ENCODE peak calls at places on chromosomes 4 and X, in six cellular contexts. One of them, this sample, is unnamed. For H3K27me3, the result is how much of the 10 kb centered on the place peaks cover.

GRCh38 chr4:5524451-5524850 is 183.9 kb downstream of the EVC2 start:
- DNase-seq in psoas muscle: no peak
- DNase-seq in Peyer's patch: no peak
- DNase-seq in GM12878: no peak
- DNase-seq in cardiac muscle cell: peak
- DNase-seq in IMR-90: no peak
- DNase-seq in this sample: no peak

GRCh38 chrX:150587585-150588503 is 19.4 kb downstream of the MTM1 start:
- DNase-seq in cardiac muscle cell: peak
- DNase-seq in Peyer's patch: peak
- DNase-seq in psoas muscle: no peak
- DNase-seq in GM12878: no peak
- DNase-seq in IMR-90: no peak
- DNase-seq in this sample: peak

GRCh38 chrX:52217494-52218160 is 32.9 kb downstream of the MAGED4 start:
- DNase-seq in Peyer's patch: no peak
- DNase-seq in psoas muscle: no peak
- DNase-seq in cardiac muscle cell: no peak
- DNase-seq in IMR-90: no peak
- DNase-seq in GM12878: no peak
- DNase-seq in this sample: no peak

GRCh38 chr4:137065306-137065705 is 467.0 kb downstream of the PCDH18 start:
- DNase-seq in cardiac muscle cell: peak
- DNase-seq in Peyer's patch: no peak
- DNase-seq in psoas muscle: no peak
- DNase-seq in IMR-90: peak
- DNase-seq in GM12878: no peak
- DNase-seq in this sample: no peak

GRCh38 chrX:118355225-118355920 is 9.5 kb downstream of the WDR44 start:
- DNase-seq in GM12878: no peak
- DNase-seq in Peyer's patch: no peak
- DNase-seq in cardiac muscle cell: no peak
- DNase-seq in IMR-90: no peak
- DNase-seq in psoas muscle: no peak
- DNase-seq in this sample: no peak

GRCh38 chrX:24515447-24515846 is 50.4 kb downstream of the PDK3 start:
- DNase-seq in Peyer's patch: no peak
- DNase-seq in cardiac muscle cell: peak
- DNase-seq in psoas muscle: no peak
- DNase-seq in GM12878: no peak
- DNase-seq in IMR-90: peak
- DNase-seq in this sample: no peak

GRCh38 chr4:73828945-73829344 is 7.5 kb upstream of the CXCL6 start:
- DNase-seq in cardiac muscle cell: peak
- DNase-seq in Peyer's patch: no peak
- DNase-seq in GM12878: no peak
- DNase-seq in psoas muscle: no peak
- DNase-seq in IMR-90: peak
- DNase-seq in this sample: no peak

GRCh38 chr4:44806076-44806475 is 79.7 kb upstream of the GNPDA2 start:
- DNase-seq in cardiac muscle cell: no peak
- DNase-seq in IMR-90: no peak
- DNase-seq in GM12878: no peak
- DNase-seq in psoas muscle: no peak
- DNase-seq in Peyer's patch: no peak
- DNase-seq in this sample: no peak

GRCh38 chrX:13851996-13852695 is 35.3 kb upstream of the GPM6B start:
- DNase-seq in IMR-90: no peak
- DNase-seq in psoas muscle: no peak
- DNase-seq in cardiac muscle cell: no peak
- DNase-seq in GM12878: no peak
- DNase-seq in Peyer's patch: no peak
- DNase-seq in this sample: no peak

GRCh38 chrX:103663921-103664320 is 22.6 kb downstream of the MORF4L2 start:
- DNase-seq in GM12878: no peak
- DNase-seq in cardiac muscle cell: no peak
- DNase-seq in psoas muscle: no peak
- DNase-seq in IMR-90: no peak
- DNase-seq in Peyer's patch: no peak
- DNase-seq in this sample: no peak

GRCh38 chr4:111228396-111228795 is 605.5 kb upstream of the PITX2 start:
- DNase-seq in GM12878: no peak
- DNase-seq in psoas muscle: no peak
- DNase-seq in cardiac muscle cell: no peak
- DNase-seq in Peyer's patch: no peak
- DNase-seq in IMR-90: peak
- DNase-seq in this sample: no peak

GRCh38 chrX:1231850-1232505 is 19.5 kb upstream of the CRLF2 start:
- DNase-seq in IMR-90: no peak
- DNase-seq in psoas muscle: no peak
- DNase-seq in cardiac muscle cell: no peak
- DNase-seq in Peyer's patch: no peak
- DNase-seq in GM12878: no peak
- DNase-seq in this sample: no peak

GRCh38 chr4:2634014-2634413 is 97.6 kb downstream of the FAM193A start:
- DNase-seq in psoas muscle: no peak
- DNase-seq in cardiac muscle cell: no peak
- DNase-seq in GM12878: no peak
- DNase-seq in Peyer's patch: no peak
- DNase-seq in IMR-90: no peak
- DNase-seq in this sample: no peak

GRCh38 chr4:113591982-113592381 is 169.6 kb downstream of the CAMK2D start:
- DNase-seq in Peyer's patch: no peak
- DNase-seq in GM12878: no peak
- DNase-seq in psoas muscle: no peak
- DNase-seq in cardiac muscle cell: peak
- DNase-seq in IMR-90: peak
- DNase-seq in this sample: no peak

GRCh38 chr4:139243448-139244365 is 36.3 kb downstream of the MGARP start:
- DNase-seq in IMR-90: peak
- DNase-seq in GM12878: no peak
- DNase-seq in cardiac muscle cell: peak
- DNase-seq in psoas muscle: no peak
- DNase-seq in Peyer's patch: no peak
- DNase-seq in this sample: no peak

GRCh38 chr4:140092094-140092820 is 61.7 kb downstream of the MAML3 start:
- DNase-seq in psoas muscle: no peak
- DNase-seq in GM12878: no peak
- DNase-seq in IMR-90: no peak
- DNase-seq in Peyer's patch: peak
- DNase-seq in cardiac muscle cell: no peak
- DNase-seq in this sample: no peak

GRCh38 chr4:22356996-22357596 is 158.8 kb downstream of the ADGRA3 start:
- DNase-seq in GM12878: no peak
- DNase-seq in psoas muscle: no peak
- DNase-seq in IMR-90: peak
- DNase-seq in Peyer's patch: no peak
- DNase-seq in cardiac muscle cell: peak
- DNase-seq in this sample: no peak

GRCh38 chrX:18075603-18076002 is 145.1 kb downstream of the BEND2 start:
- DNase-seq in psoas muscle: no peak
- DNase-seq in cardiac muscle cell: no peak
- DNase-seq in Peyer's patch: no peak
- DNase-seq in IMR-90: no peak
- DNase-seq in GM12878: no peak
- DNase-seq in this sample: no peak

GRCh38 chrX:20205927-20206708 is 60.6 kb downstream of the RPS6KA3 start:
- DNase-seq in IMR-90: no peak
- DNase-seq in Peyer's patch: no peak
- DNase-seq in psoas muscle: peak
- DNase-seq in GM12878: no peak
- DNase-seq in cardiac muscle cell: no peak
- DNase-seq in this sample: no peak

GRCh38 chr4:41192136-41192535 is 22.2 kb downstream of the APBB2 start:
- DNase-seq in cardiac muscle cell: peak
- DNase-seq in psoas muscle: no peak
- DNase-seq in IMR-90: peak
- DNase-seq in Peyer's patch: no peak
- DNase-seq in GM12878: no peak
- DNase-seq in this sample: no peak

GRCh38 chr4:163382178-163382869 is 38.6 kb downstream of the NPY5R start:
- DNase-seq in Peyer's patch: no peak
- DNase-seq in IMR-90: no peak
- DNase-seq in GM12878: no peak
- DNase-seq in cardiac muscle cell: no peak
- DNase-seq in psoas muscle: no peak
- DNase-seq in this sample: no peak

GRCh38 chr4:85946821-85947220 is 413.0 kb downstream of the MAPK10 start:
- DNase-seq in cardiac muscle cell: no peak
- DNase-seq in Peyer's patch: no peak
- DNase-seq in IMR-90: no peak
- DNase-seq in psoas muscle: no peak
- DNase-seq in GM12878: no peak
- DNase-seq in this sample: no peak

GRCh38 chr4:87118826-87119225 is 101.6 kb downstream of the KLHL8 start:
- DNase-seq in GM12878: no peak
- DNase-seq in Peyer's patch: no peak
- DNase-seq in psoas muscle: no peak
- DNase-seq in IMR-90: peak
- DNase-seq in cardiac muscle cell: peak
- DNase-seq in this sample: no peak

GRCh38 chrX:915427-916234 is 285.0 kb downstream of the SHOX start:
- DNase-seq in GM12878: no peak
- DNase-seq in IMR-90: no peak
- DNase-seq in Peyer's patch: no peak
- DNase-seq in psoas muscle: no peak
- DNase-seq in cardiac muscle cell: no peak
- DNase-seq in this sample: no peak

GRCh38 chr4:123452585-123452984 is 56.0 kb downstream of the SPRY1 start:
- DNase-seq in IMR-90: peak
- DNase-seq in cardiac muscle cell: peak
- DNase-seq in Peyer's patch: peak
- DNase-seq in GM12878: no peak
- DNase-seq in psoas muscle: peak
- DNase-seq in this sample: no peak

DNA sequence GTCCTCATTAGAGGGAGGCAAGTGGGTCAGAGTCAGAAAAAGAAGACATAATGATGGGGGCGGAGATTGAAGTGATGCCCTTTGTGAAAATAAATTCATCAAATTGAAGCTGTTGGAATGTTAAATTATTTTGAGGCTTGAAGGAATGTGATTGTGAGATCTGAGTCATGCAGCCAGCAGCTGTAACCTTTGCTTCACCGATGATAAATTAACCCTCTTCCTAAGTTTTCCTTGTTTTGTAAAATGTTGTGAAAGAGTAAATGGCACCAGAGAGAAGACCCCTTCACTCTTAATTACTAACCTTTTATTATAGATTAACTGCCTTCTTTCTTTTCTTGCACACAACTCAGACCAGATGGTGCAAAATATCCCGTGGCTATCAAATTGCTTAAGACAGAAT is 47.7 kb upstream of the FAM9A start:
- DNase-seq in GM12878: no peak
- DNase-seq in Peyer's patch: no peak
- DNase-seq in psoas muscle: no peak
- DNase-seq in cardiac muscle cell: peak
- DNase-seq in IMR-90: peak
- DNase-seq in this sample: no peak
- H3K27ac ChIP-seq in GM12878: no peak
- H3K27ac ChIP-seq in Peyer's patch: no peak
- H3K27ac ChIP-seq in psoas muscle: no peak
- H3K27ac ChIP-seq in cardiac muscle cell: no peak
- H3K27ac ChIP-seq in IMR-90: peak
- H3K27ac ChIP-seq in this sample: no peak

DNA sequence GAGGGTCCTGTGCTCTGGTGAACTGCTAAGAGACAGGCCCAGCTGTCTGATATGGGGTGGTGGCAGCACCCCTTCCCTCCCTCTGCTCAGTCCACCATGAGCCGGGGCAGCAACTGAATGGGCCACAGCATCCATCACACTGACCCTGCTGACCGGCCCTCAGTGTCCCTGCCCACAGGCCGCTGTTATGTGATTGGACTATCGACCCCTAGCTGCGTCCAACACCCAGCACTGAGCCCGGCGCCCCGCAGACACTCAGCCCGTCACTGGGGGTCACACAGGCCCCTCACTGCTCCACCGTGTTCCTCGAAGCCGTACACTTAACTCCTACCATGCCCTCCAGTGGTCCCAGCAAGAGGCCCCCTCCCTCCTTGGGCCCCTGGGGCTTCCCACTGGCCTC is 88.8 kb upstream of the PSAPL1 start:
- DNase-seq in psoas muscle: no peak
- DNase-seq in cardiac muscle cell: no peak
- DNase-seq in GM12878: no peak
- DNase-seq in Peyer's patch: no peak
- DNase-seq in IMR-90: no peak
- DNase-seq in this sample: no peak
- H3K27me3 ChIP-seq in psoas muscle: under half
- H3K27me3 ChIP-seq in cardiac muscle cell: under half
- H3K27me3 ChIP-seq in GM12878: under half
- H3K27me3 ChIP-seq in Peyer's patch: under half
- H3K27me3 ChIP-seq in IMR-90: half or more
- H3K27me3 ChIP-seq in this sample: under half

GRCh38 chrX:42096262-42096939 is 173.0 kb upstream of the CASK start:
- DNase-seq in cardiac muscle cell: peak
- DNase-seq in GM12878: no peak
- DNase-seq in IMR-90: peak
- DNase-seq in psoas muscle: no peak
- DNase-seq in Peyer's patch: no peak
- DNase-seq in this sample: no peak
- H3K27ac ChIP-seq in cardiac muscle cell: no peak
- H3K27ac ChIP-seq in GM12878: no peak
- H3K27ac ChIP-seq in IMR-90: peak
- H3K27ac ChIP-seq in psoas muscle: no peak
- H3K27ac ChIP-seq in Peyer's patch: no peak
- H3K27ac ChIP-seq in this sample: no peak

GRCh38 chr4:1523506-1523905 is 117.3 kb upstream of the NKX1-1 start:
- DNase-seq in psoas muscle: no peak
- DNase-seq in IMR-90: no peak
- DNase-seq in Peyer's patch: no peak
- DNase-seq in GM12878: no peak
- DNase-seq in cardiac muscle cell: no peak
- DNase-seq in this sample: no peak

GRCh38 chr4:1522606-1523005 is 116.4 kb upstream of the NKX1-1 start:
- DNase-seq in GM12878: no peak
- DNase-seq in cardiac muscle cell: no peak
- DNase-seq in Peyer's patch: no peak
- DNase-seq in psoas muscle: peak
- DNase-seq in IMR-90: no peak
- DNase-seq in this sample: no peak

GRCh38 chr4:1523907-1524636 is 117.8 kb upstream of the NKX1-1 start:
- DNase-seq in GM12878: no peak
- DNase-seq in Peyer's patch: no peak
- DNase-seq in psoas muscle: peak
- DNase-seq in cardiac muscle cell: no peak
- DNase-seq in IMR-90: no peak
- DNase-seq in this sample: no peak

GRCh38 chr4:1523033-1523432 is 116.8 kb upstream of the NKX1-1 start:
- DNase-seq in cardiac muscle cell: no peak
- DNase-seq in psoas muscle: peak
- DNase-seq in GM12878: no peak
- DNase-seq in Peyer's patch: no peak
- DNase-seq in IMR-90: no peak
- DNase-seq in this sample: no peak

DNA sequence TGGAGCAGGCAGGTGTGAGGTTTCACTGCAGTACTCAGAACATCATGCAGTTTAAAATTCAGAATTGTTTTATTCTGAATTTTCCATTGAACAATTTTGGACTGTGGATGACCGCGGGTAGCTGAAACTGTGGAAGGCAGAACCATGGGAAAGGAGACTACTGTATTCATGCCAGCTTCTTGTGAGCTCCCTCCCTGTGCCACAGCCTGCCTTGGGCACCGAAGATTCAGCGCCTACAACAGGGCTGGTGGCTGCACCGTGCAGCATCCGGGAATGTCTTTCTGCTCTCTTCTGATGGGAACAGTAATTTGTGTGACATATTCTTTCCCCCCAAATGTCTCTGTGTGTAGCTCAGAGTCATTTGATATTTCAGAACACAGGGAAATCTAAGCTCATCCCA is 118.5 kb upstream of the NKX1-1 start:
- DNase-seq in cardiac muscle cell: no peak
- DNase-seq in IMR-90: no peak
- DNase-seq in psoas muscle: no peak
- DNase-seq in Peyer's patch: no peak
- DNase-seq in GM12878: no peak
- DNase-seq in this sample: no peak
- H3K27me3 ChIP-seq in cardiac muscle cell: half or more
- H3K27me3 ChIP-seq in IMR-90: half or more
- H3K27me3 ChIP-seq in psoas muscle: under half
- H3K27me3 ChIP-seq in Peyer's patch: under half
- H3K27me3 ChIP-seq in GM12878: under half
- H3K27me3 ChIP-seq in this sample: under half

This sample was measured in CD4-positive, alpha-beta T cell.